ENCODE peak calls at places on chromosomes 7 and 10, in four cellular contexts. O, J, V and D are unnamed samples. For H3K4me1, the result is how much of the 10 kb centered on the place peaks cover.

GRCh38 chr7:50197547-50197946 is 104.5 kb upstream of the ZPBP start:
- DNase-seq in O (no peak), J (no peak), V (peak), D (no peak)

GRCh38 chr10:99920486-99920885 is 89.3 kb downstream of the DNMBP start:
- DNase-seq in O (no peak), J (no peak), V (no peak), D (no peak)

GRCh38 chr10:99457808-99458207 is 27.4 kb upstream of the GOT1 start:
- DNase-seq in O (peak), J (no peak), V (no peak), D (no peak)

GRCh38 chr10:118809372-118809695 is 54.6 kb upstream of the CACUL1 start:
- DNase-seq in O (no peak), J (no peak), V (no peak), D (no peak)

GRCh38 chr10:23204773-23205172 is 12.7 kb downstream of the PTF1A start:
- DNase-seq in O (no peak), J (no peak), V (no peak), D (peak)

GRCh38 chr7:5594616-5595544 is 171.2 kb upstream of the TNRC18 start:
- DNase-seq in O (peak), J (no peak), V (no peak), D (no peak)

GRCh38 chr10:72297281-72297967 is 23.7 kb downstream of the DDIT4 start:
- DNase-seq in O (peak), J (peak), V (no peak), D (no peak)

GRCh38 chr7:28096713-28097112 is 83.9 kb downstream of the JAZF1 start:
- DNase-seq in O (peak), J (peak), V (peak), D (peak)

GRCh38 chr7:69568266-69568665 is 30.0 kb upstream of the AUTS2 start:
- DNase-seq in O (no peak), J (peak), V (no peak), D (no peak)

GRCh38 chr10:86100581-86101061 is 266.0 kb downstream of the GRID1 start:
- DNase-seq in O (peak), J (no peak), V (peak), D (peak)

GRCh38 chr7:19984231-19984632 is 210.8 kb upstream of the TMEM196 start:
- DNase-seq in O (no peak), J (no peak), V (no peak), D (no peak)

GRCh38 chr7:29957921-29958320 is 31.7 kb downstream of the SCRN1 start:
- DNase-seq in O (no peak), J (no peak), V (no peak), D (no peak)

GRCh38 chr7:106503626-106504025 is 157.3 kb downstream of the CCDC71L start:
- DNase-seq in O (no peak), J (no peak), V (no peak), D (no peak)

GRCh38 chr7:117019287-117019686 is 66.0 kb downstream of the ST7 start:
- DNase-seq in O (no peak), J (no peak), V (peak), D (no peak)

GRCh38 chr7:16130127-16131110 is 290.9 kb downstream of the CRPPA start:
- DNase-seq in O (peak), J (no peak), V (no peak), D (no peak)

GRCh38 chr10:62961951-62962523 is 145.9 kb upstream of the EGR2 start:
- DNase-seq in O (no peak), J (no peak), V (no peak), D (no peak)

GRCh38 chr7:3404490-3404889 is 103.4 kb downstream of the SDK1 start:
- DNase-seq in O (peak), J (no peak), V (no peak), D (peak)

GRCh38 chr7:132463922-132464321 is 112.3 kb downstream of the PLXNA4 start:
- DNase-seq in O (no peak), J (no peak), V (no peak), D (no peak)

GRCh38 chr7:40572810-40573470 is 438.1 kb downstream of the SUGCT start:
- DNase-seq in O (peak), J (no peak), V (no peak), D (no peak)

GRCh38 chr10:75708060-75708459 is 276.6 kb downstream of the LRMDA start:
- DNase-seq in O (no peak), J (no peak), V (no peak), D (no peak)

GRCh38 chr10:27696466-27696865 is 49.2 kb downstream of the MKX start:
- DNase-seq in O (no peak), J (no peak), V (no peak), D (no peak)

GRCh38 chr7:73738220-73738611 is 386 bp downstream of the ABHD11 start:
- DNase-seq in O (peak), J (peak), V (no peak), D (peak)

GRCh38 chr7:117212969-117213877 is 109.6 kb downstream of the WNT2 start:
- DNase-seq in O (peak), J (peak), V (peak), D (peak)

GRCh38 chr7:100642534-100642907 is 1.2 kb upstream of the TFR2 start:
- DNase-seq in O (no peak), J (no peak), V (no peak), D (no peak)

GRCh38 chr10:105037029-105037428 is 395.9 kb downstream of the SORCS3 start:
- DNase-seq in O (no peak), J (no peak), V (no peak), D (no peak)

GRCh38 chr7:80491462-80491861 is 20.4 kb downstream of the GNAT3 start:
- DNase-seq in O (no peak), J (no peak), V (no peak), D (no peak)

GRCh38 chr10:106608101-106608500 is 556.4 kb downstream of the SORCS1 start:
- DNase-seq in O (no peak), J (no peak), V (no peak), D (no peak)

GRCh38 chr7:84939888-84940287 is 247.0 kb downstream of the SEMA3D start:
- DNase-seq in O (no peak), J (no peak), V (no peak), D (no peak)

GRCh38 chr7:111392976-111393762 is 169.1 kb downstream of the IMMP2L start:
- DNase-seq in O (peak), J (no peak), V (no peak), D (peak)

GRCh38 chr7:114711244-114711643 is 210.7 kb upstream of the MDFIC start:
- DNase-seq in O (no peak), J (no peak), V (no peak), D (no peak)

GRCh38 chr7:31336202-31337035 is 4.1 kb downstream of the NEUROD6 start:
- DNase-seq in O (no peak), J (no peak), V (no peak), D (no peak)
- H3K4me3 ChIP-seq in O (no peak), J (no peak), V (no peak), D (no peak)

GRCh38 chr10:50607526-50607925 is 16.2 kb downstream of the SGMS1 start:
- DNase-seq in O (peak), J (no peak), V (no peak), D (no peak)

GRCh38 chr10:50613726-50614443 is 9.9 kb downstream of the SGMS1 start:
- DNase-seq in O (no peak), J (peak), V (no peak), D (no peak)

GRCh38 chr10:50614444-50615137 is 9.2 kb downstream of the SGMS1 start:
- DNase-seq in O (no peak), J (peak), V (peak), D (peak)

GRCh38 chr10:50613150-50613549 is 10.6 kb downstream of the SGMS1 start:
- DNase-seq in O (no peak), J (peak), V (no peak), D (no peak)

GRCh38 chr10:50610364-50610763 is 13.4 kb downstream of the SGMS1 start:
- DNase-seq in O (no peak), J (peak), V (no peak), D (no peak)
- H3K4me1 ChIP-seq in O (under half), J (half or more), V (under half), D (under half)

DNA sequence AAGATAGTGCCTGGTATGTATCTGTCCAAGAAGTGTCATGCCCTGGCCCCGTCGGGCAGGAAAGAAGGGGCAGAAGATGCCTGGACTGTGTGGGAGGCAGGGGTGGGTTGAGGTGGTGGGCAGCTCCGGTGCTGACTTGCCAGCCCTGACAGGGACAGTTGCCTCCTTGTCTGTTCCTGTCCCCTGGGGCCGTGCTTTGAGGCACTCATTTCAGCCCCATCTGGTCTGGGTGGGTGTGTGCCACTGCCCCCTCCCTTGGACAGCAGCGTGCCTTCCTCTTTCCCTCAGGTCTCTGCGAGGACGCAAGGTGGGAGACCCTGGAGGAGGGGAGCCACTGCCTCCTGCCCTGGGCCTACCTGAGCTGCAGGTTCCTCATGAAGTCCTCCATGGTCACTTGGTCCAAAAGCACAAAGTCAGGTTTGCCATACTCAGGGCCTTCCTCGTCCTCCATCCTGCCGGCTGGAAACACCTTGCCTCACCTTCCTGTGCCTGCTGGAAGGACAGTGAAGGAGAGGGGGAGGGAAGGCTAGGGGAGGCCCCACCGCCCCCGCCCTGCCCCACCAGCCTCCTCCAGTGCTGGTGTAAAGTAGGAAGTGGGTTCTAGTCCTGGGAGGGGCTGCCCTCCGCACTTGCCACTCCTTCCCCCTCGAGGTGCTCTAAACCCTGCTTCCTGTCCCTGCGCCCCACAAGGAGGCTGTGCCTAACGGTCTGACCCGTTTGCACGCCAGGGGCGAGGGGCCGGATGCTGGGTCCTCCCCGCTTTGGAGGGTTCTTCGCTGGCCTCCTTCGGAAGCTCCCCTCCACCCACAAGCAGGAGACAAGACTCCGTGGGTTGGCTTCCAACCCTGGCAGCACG is at the start of gene MYO1G:
- DNase-seq in O (no peak), J (peak), V (no peak), D (no peak)
- H3K4me3 ChIP-seq in O (no peak), J (no peak), V (no peak), D (no peak)

GRCh38 chr7:1902231-1902855 is 232.3 kb downstream of the ELFN1 start:
- DNase-seq in O (no peak), J (no peak), V (no peak), D (no peak)
- H3K4me1 ChIP-seq in O (under half), J (under half), V (under half), D (under half)

DNA sequence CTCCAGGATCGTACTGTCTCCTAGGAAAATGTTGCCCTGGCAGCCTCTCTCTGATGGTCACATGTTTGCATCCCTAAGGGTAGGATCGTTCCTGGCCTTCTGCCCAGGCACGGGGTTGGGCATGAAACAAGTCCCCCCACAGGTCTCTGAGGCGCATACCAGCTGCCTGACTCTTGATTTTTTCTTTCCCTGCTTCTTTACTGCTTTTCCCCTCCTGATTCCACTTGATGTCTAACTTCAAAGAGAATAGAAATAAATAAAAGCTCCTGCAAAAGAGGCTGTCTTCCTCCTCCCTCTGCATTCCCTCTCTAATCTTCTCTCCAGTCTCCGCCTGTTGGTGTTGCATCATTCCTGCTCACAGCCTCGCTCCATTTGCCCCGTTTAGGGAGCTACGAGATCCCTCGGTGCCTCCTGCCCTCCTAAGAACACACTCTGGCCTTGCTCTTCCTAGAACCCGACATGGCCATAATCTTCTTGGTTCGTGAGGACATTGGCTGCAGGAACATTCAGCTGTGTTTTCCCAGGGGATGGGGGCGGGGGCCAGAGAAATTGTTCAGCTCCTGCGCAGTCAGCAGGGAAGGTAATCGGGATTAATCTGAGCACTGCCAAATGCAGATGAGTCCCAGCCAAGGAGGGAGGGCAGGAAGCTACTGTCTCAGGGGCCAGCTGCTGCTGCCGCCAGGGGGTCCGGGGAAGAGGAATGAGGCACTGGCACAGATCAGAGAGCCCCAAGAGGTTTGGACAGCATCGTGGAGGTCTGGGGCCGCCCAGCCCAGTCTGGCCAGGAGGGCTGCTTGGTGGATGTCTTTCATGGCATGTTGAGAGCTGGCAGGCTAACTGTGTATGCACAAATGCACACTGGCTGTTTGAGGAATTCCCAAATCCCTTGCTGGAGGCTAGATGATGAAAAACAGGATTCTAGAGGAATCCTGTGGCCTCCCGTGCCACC is 26.1 kb downstream of the LEP start:
- DNase-seq in O (peak), J (peak), V (no peak), D (peak)
- H3K4me3 ChIP-seq in O (peak), J (no peak), V (no peak), D (no peak)

GRCh38 chr7:141698247-141699015 is 3.5 kb downstream of the DENND11 start:
- DNase-seq in O (no peak), J (no peak), V (no peak), D (no peak)
- H3K4me1 ChIP-seq in O (under half), J (under half), V (under half), D (under half)

GRCh38 chr10:7408003-7408493 is 2.8 kb downstream of the SFMBT2 start:
- DNase-seq in O (no peak), J (peak), V (no peak), D (no peak)

GRCh38 chr10:7406712-7407333 is 4.0 kb downstream of the SFMBT2 start:
- DNase-seq in O (no peak), J (no peak), V (no peak), D (no peak)

GRCh38 chr10:7409045-7409731 is 1.6 kb downstream of the SFMBT2 start:
- DNase-seq in O (no peak), J (peak), V (no peak), D (peak)

GRCh38 chr10:7408494-7409044 is 2.3 kb downstream of the SFMBT2 start:
- DNase-seq in O (peak), J (peak), V (no peak), D (peak)

DNA sequence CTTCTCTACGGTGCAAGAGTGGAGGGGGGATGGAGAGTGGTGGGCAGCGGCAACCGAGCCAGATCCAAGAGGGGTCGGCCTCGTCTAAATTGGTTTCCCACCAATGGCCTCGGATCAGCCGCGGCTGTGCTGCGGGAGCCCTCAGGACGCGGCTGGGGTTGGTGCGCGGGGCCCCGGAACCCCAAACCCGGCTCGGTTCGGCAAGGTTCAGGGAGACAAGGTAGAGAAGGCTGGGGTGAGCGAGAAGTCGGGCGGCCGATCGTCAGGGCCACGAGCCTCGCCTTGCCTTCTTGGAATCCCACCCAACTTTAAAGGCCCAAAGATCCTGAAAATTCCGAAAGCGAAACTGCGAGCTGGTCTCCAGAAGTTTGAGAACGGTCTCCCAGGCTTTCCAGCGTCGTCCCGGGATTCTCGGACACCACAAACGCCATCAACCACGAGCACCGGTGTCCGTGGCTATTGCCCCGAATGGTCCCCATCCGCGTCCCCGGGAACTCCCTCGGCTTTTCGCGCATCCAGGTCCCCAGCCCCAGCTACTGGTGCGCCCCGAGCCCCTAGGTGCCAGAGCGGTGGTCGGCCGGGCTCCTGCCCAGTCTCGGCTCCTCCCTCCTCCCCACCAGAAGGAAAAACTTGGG is 3.3 kb downstream of the SFMBT2 start:
- DNase-seq in O (peak), J (no peak), V (no peak), D (no peak)
- H3K4me3 ChIP-seq in O (peak), J (peak), V (no peak), D (no peak)

DNA sequence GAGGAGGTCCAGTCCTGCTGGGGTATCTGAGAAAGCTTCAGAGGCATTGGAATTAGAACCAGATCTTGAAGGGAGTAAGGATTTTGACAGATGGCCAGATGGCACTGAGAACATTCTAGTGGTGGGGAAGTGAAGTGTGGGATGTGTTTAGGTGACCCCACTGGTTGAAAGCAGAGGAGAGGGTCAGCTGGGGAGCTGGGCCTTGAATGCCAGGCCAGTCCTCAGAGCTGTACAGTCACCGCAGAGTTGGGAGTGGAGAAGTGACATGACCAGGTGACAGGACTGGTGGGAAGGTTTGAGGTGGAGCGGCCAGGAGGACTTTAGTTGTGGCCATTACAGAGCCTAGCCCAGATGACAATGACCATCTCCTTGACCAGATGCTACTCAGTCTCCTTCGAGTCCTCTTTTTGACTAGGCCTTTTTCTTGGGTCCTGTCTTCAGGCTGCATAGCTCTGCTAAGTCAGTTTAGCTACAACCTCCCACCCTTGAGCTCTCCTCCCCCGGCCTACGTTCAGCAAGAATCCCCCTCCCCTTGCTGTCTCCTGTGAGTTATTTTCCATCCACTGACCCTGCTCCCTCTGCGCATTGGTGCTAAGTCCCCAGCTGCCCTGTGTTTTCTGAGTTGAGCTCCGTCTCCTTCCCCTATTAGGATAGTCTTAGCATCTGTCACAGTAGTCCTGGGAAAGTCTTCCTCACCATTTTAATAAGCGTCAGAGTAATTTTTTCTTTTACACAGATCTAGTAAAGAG is 56.3 kb downstream of the CCNY start:
- DNase-seq in O (no peak), J (no peak), V (no peak), D (no peak)
- H3K4me1 ChIP-seq in O (under half), J (half or more), V (under half), D (under half)

DNA sequence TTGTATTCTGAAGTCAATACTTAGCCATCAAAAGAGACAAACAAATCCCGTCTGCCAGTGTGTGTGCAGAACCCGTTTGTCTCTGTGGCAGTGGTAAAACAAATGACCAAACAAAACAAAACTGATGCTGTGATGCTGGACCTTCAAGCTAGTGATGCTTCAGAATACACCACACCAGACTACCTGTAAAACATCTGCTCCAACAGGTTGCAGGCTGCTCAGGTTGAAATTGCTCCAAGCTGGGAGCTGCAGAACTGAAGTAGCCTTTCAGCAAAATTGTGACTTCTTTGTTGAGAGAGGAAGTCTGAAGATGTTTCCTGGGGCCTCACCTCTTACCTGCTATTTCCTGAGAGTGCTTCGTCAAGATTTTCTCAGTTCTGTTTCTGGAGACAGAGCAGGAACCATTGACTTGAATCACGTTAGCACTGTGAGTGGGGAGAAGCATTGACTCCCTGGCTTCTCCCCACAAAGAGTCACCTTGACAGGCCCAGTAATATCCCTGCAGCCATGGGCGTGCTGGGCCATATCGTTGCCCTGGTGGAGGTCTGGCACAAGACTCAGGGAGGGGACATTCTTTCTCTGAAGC is 80.1 kb downstream of the RBM20 start:
- DNase-seq in O (no peak), J (no peak), V (no peak), D (no peak)
- H3K4me3 ChIP-seq in O (no peak), J (no peak), V (no peak), D (no peak)

GRCh38 chr10:78912361-78913218 is 156.2 kb upstream of the ZMIZ1 start:
- DNase-seq in O (no peak), J (no peak), V (no peak), D (no peak)
- H3K4me1 ChIP-seq in O (under half), J (under half), V (under half), D (under half)